ENCODE peak calls at places on chromosomes 2 and 18, in nine cellular contexts. D is tibial artery; T is skeletal muscle cell; O is HAP-1; V is GM04503; B is mesothelial cell of epicardium; Q is RPMI8226; Z is endodermal cell; L is activated CD4-positive, alpha-beta T cell treated with anti-CD3 and anti-CD28 coated beads, Interleukin-2, amount 50 U/mL, for 24 hours. J is an unnamed sample.

GRCh38 chr2:174335605-174336402 is 1.1 kb downstream of the SP9 start:
- DNase-seq in O (no peak), L (no peak), T (no peak), D (no peak), B (peak; percentile 61), Q (no peak), V (peak; percentile 22), Z (peak; percentile 89), J (no peak)

GRCh38 chr2:1674276-1674675 is 70.0 kb downstream of the PXDN start:
- DNase-seq in B (no peak), Z (peak; percentile 30), V (no peak), O (no peak), D (no peak), L (no peak), T (no peak), Q (no peak), J (no peak)

GRCh38 chr2:33064349-33064801 is 117.6 kb downstream of the LTBP1 start:
- DNase-seq in D (no peak), B (no peak), O (no peak), L (no peak), Z (no peak), V (no peak), Q (no peak), T (no peak), J (no peak)

GRCh38 chr2:88199912-88200682 is 30.0 kb downstream of the THNSL2 start:
- DNase-seq in B (no peak), V (no peak), D (no peak), L (no peak), Q (no peak), O (no peak), Z (peak; percentile 83), T (no peak), J (no peak)

GRCh38 chr2:1746174-1747064 is 2.1 kb upstream of the PXDN start:
- DNase-seq in Q (no peak), L (no peak), V (no peak), B (peak; percentile 22), Z (peak; percentile 27), D (no peak), T (no peak), O (no peak), J (no peak)

GRCh38 chr2:210553371-210553770 is 3.0 kb upstream of the CPS1 start:
- DNase-seq in O (no peak), Z (no peak), B (no peak), D (no peak), Q (no peak), T (no peak), L (no peak), V (no peak), J (no peak)

GRCh38 chr2:147989809-147990403 is 30.6 kb downstream of the ORC4 start:
- DNase-seq in D (no peak), Z (no peak), B (no peak), L (no peak), V (peak; percentile 1), T (peak; percentile 8), O (peak; percentile 71), Q (peak; percentile 45), J (no peak)

GRCh38 chr2:37566517-37566961 is 104.9 kb downstream of the CDC42EP3 start:
- DNase-seq in Z (no peak), T (peak; percentile 76), L (no peak), O (no peak), D (peak; percentile 76), B (no peak), Q (peak; percentile 26), V (no peak), J (no peak)

GRCh38 chr2:854460-854859 is 96.2 kb upstream of the SNTG2 start:
- DNase-seq in Q (peak; percentile 55), L (no peak), T (no peak), Z (peak; percentile 94), B (peak; percentile 58), V (no peak), D (no peak), O (peak; percentile 28), J (no peak)

GRCh38 chr2:230668184-230668938 is 44.3 kb upstream of the CAB39 start:
- DNase-seq in Q (peak; percentile 81), B (no peak), T (no peak), D (peak; percentile 74), V (no peak), Z (peak; percentile 41), L (no peak), O (no peak), J (no peak)

GRCh38 chr2:199336546-199336945 is 121.2 kb downstream of the SATB2 start:
- DNase-seq in L (no peak), D (no peak), O (peak; percentile 17), Q (no peak), V (no peak), T (no peak), Z (no peak), B (no peak), J (no peak)

GRCh38 chr2:165402142-165402541 is 67.4 kb upstream of the CSRNP3 start:
- DNase-seq in B (no peak), Z (no peak), V (no peak), D (no peak), T (no peak), O (no peak), Q (no peak), L (no peak), J (no peak)

GRCh38 chr2:1556776-1557466 is 143.7 kb downstream of the TPO start:
- DNase-seq in V (no peak), Z (no peak), D (no peak), T (peak; percentile 61), Q (no peak), L (no peak), B (no peak), O (no peak), J (no peak)

GRCh38 chr18:62450175-62450545 is 72.7 kb upstream of the ZCCHC2 start:
- DNase-seq in D (no peak), O (no peak), T (no peak), Q (no peak), V (no peak), Z (no peak), B (no peak), L (no peak), J (no peak)

GRCh38 chr2:55010149-55010591 is 40.1 kb downstream of the RTN4 start:
- DNase-seq in T (no peak), V (peak; percentile 22), B (no peak), L (no peak), O (peak; percentile 57), D (peak; percentile 72), Z (no peak), Q (peak; percentile 78), J (peak; percentile 78)

GRCh38 chr2:240861547-240861946 is 7.1 kb upstream of the AGXT start:
- DNase-seq in T (no peak), B (no peak), Z (no peak), Q (no peak), D (no peak), L (no peak), V (no peak), O (no peak), J (no peak)

GRCh38 chr2:218030409-218031195 is 27.8 kb upstream of the TNS1 start:
- DNase-seq in B (peak; percentile 27), O (no peak), T (no peak), V (no peak), L (no peak), Q (no peak), D (no peak), Z (peak; percentile 35), J (no peak)

GRCh38 chr2:174124171-174124570 is 124.2 kb downstream of the OLA1 start:
- DNase-seq in D (no peak), T (no peak), Q (no peak), Z (peak; percentile 67), O (no peak), V (no peak), L (no peak), B (no peak), J (no peak)

GRCh38 chr2:57160976-57161375 is 885.6 kb upstream of the VRK2 start:
- DNase-seq in B (no peak), Q (no peak), T (peak; percentile 95), O (no peak), L (no peak), D (no peak), Z (no peak), V (no peak), J (no peak)

GRCh38 chr2:85396531-85397470 is 13.4 kb downstream of the CAPG start:
- DNase-seq in O (no peak), Q (no peak), B (no peak), D (peak; percentile 77), Z (no peak), T (no peak), L (no peak), V (no peak), J (peak; percentile 10)

GRCh38 chr2:182368446-182368845 is 58.4 kb downstream of the PDE1A start:
- DNase-seq in B (no peak), Q (no peak), Z (no peak), L (no peak), O (no peak), D (no peak), T (peak; percentile 36), V (peak; percentile 69), J (no peak)

GRCh38 chr18:2981212-2981728 is 31.7 kb downstream of the LPIN2 start:
- DNase-seq in T (peak; percentile 91), Q (peak; percentile 73), O (peak; percentile 87), V (peak; percentile 53), Z (no peak), D (no peak), B (no peak), L (no peak), J (no peak)

J was measured in right lobe of liver.